ENCODE peak calls at places on chromosomes 12 and 14, in four cellular contexts. One of them, this sample, is unnamed.

GRCh38 chr12:23504043-23504442 is 445.4 kb downstream of the SOX5 start:
- DNase-seq in AG10803: no peak
- DNase-seq in A549: no peak
- DNase-seq in cardiac fibroblast: no peak
- DNase-seq in this sample: no peak

GRCh38 chr12:70383886-70384285 is 17.8 kb downstream of the KCNMB4 start:
- DNase-seq in AG10803: no peak
- DNase-seq in A549: no peak
- DNase-seq in cardiac fibroblast: no peak
- DNase-seq in this sample: no peak

GRCh38 chr12:127149226-127149964 is 1117.6 kb upstream of the TMEM132C start:
- DNase-seq in AG10803: peak; percentile 96
- DNase-seq in A549: no peak
- DNase-seq in cardiac fibroblast: peak; percentile 36
- DNase-seq in this sample: peak; percentile 87

GRCh38 chr14:50023671-50024490 is 92.5 kb downstream of the VCPKMT start:
- DNase-seq in AG10803: peak; percentile 86
- DNase-seq in A549: peak; percentile 34
- DNase-seq in cardiac fibroblast: peak; percentile 73
- DNase-seq in this sample: peak; percentile 93

GRCh38 chr12:121391619-121392324 is 8.1 kb upstream of the RNF34 start:
- DNase-seq in AG10803: peak; percentile 89
- DNase-seq in A549: no peak
- DNase-seq in cardiac fibroblast: peak; percentile 58
- DNase-seq in this sample: peak; percentile 54

GRCh38 chr12:113259499-113259953 is 38.3 kb downstream of the TPCN1 start:
- DNase-seq in AG10803: peak; percentile 74
- DNase-seq in A549: no peak
- DNase-seq in cardiac fibroblast: peak; percentile 70
- DNase-seq in this sample: peak; percentile 77

GRCh38 chr12:13347241-13348043 is 150.9 kb downstream of the EMP1 start:
- DNase-seq in AG10803: peak; percentile 93
- DNase-seq in A549: peak; percentile 69
- DNase-seq in cardiac fibroblast: peak; percentile 91
- DNase-seq in this sample: peak; percentile 99

GRCh38 chr12:632102-632696 is 31.0 kb downstream of the NINJ2 start:
- DNase-seq in AG10803: peak; percentile 94
- DNase-seq in A549: peak; percentile 98
- DNase-seq in cardiac fibroblast: peak; percentile 92
- DNase-seq in this sample: peak; percentile 76

GRCh38 chr12:100243137-100243536 is 23.7 kb downstream of the DEPDC4 start:
- DNase-seq in AG10803: no peak
- DNase-seq in A549: no peak
- DNase-seq in cardiac fibroblast: no peak
- DNase-seq in this sample: no peak

GRCh38 chr14:34714320-34715107 is at the start of gene CFL2:
- DNase-seq in AG10803: peak; percentile 78
- DNase-seq in A549: peak; percentile 73
- DNase-seq in cardiac fibroblast: peak; percentile 66
- DNase-seq in this sample: peak; percentile 50

GRCh38 chr12:38904932-38905479 is 385 bp downstream of the CPNE8 start:
- DNase-seq in AG10803: peak; percentile 85
- DNase-seq in A549: peak; percentile 94
- DNase-seq in cardiac fibroblast: peak; percentile 88
- DNase-seq in this sample: peak; percentile 86

GRCh38 chr12:93183940-93184663 is 193.6 kb upstream of the NUDT4 start:
- DNase-seq in AG10803: peak; percentile 71
- DNase-seq in A549: no peak
- DNase-seq in cardiac fibroblast: peak; percentile 62
- DNase-seq in this sample: peak; percentile 45

GRCh38 chr14:79781882-79782281 is 429.4 kb downstream of the DIO2 start:
- DNase-seq in AG10803: no peak
- DNase-seq in A549: no peak
- DNase-seq in cardiac fibroblast: peak; percentile 29
- DNase-seq in this sample: peak; percentile 26

GRCh38 chr12:5561057-5561456 is 129.1 kb downstream of the NTF3 start:
- DNase-seq in AG10803: no peak
- DNase-seq in A549: peak; percentile 17
- DNase-seq in cardiac fibroblast: no peak
- DNase-seq in this sample: no peak

GRCh38 chr12:110543252-110543959 is 39.7 kb downstream of the PPTC7 start:
- DNase-seq in AG10803: no peak
- DNase-seq in A549: no peak
- DNase-seq in cardiac fibroblast: peak; percentile 94
- DNase-seq in this sample: peak; percentile 98

GRCh38 chr12:1859643-1860042 is 39.3 kb downstream of the LRTM2 start:
- DNase-seq in AG10803: no peak
- DNase-seq in A549: peak; percentile 16
- DNase-seq in cardiac fibroblast: peak; percentile 10
- DNase-seq in this sample: peak; percentile 14

GRCh38 chr12:21774358-21775129 is at the start of gene KCNJ8:
- DNase-seq in AG10803: peak; percentile 22
- DNase-seq in A549: peak; percentile 30
- DNase-seq in cardiac fibroblast: peak; percentile 52
- DNase-seq in this sample: peak; percentile 71

GRCh38 chr12:116183741-116184141 is 93.8 kb downstream of the MED13L start:
- DNase-seq in AG10803: no peak
- DNase-seq in A549: no peak
- DNase-seq in cardiac fibroblast: peak; percentile 45
- DNase-seq in this sample: no peak

GRCh38 chr12:124852329-124852831 is 11.3 kb downstream of the SCARB1 start:
- DNase-seq in AG10803: peak; percentile 66
- DNase-seq in A549: no peak
- DNase-seq in cardiac fibroblast: peak; percentile 45
- DNase-seq in this sample: no peak

GRCh38 chr12:111363578-111363977 is 5.3 kb downstream of the PHETA1 start:
- DNase-seq in AG10803: peak; percentile 73
- DNase-seq in A549: peak; percentile 39
- DNase-seq in cardiac fibroblast: peak; percentile 78
- DNase-seq in this sample: no peak

GRCh38 chr14:48937796-48938195 is 648.4 kb downstream of the RPS29 start:
- DNase-seq in AG10803: peak; percentile 6
- DNase-seq in A549: no peak
- DNase-seq in cardiac fibroblast: peak; percentile 0
- DNase-seq in this sample: peak; percentile 36

GRCh38 chr14:73437206-73437605 is 21.1 kb downstream of the NUMB start:
- DNase-seq in AG10803: no peak
- DNase-seq in A549: no peak
- DNase-seq in cardiac fibroblast: no peak
- DNase-seq in this sample: no peak

GRCh38 chr12:29103539-29103974 is 45.5 kb upstream of the FAR2 start:
- DNase-seq in AG10803: no peak
- DNase-seq in A549: no peak
- DNase-seq in cardiac fibroblast: no peak
- DNase-seq in this sample: no peak

GRCh38 chr12:76422878-76423438 is 74.7 kb upstream of the BBS10 start:
- DNase-seq in AG10803: no peak
- DNase-seq in A549: no peak
- DNase-seq in cardiac fibroblast: peak; percentile 27
- DNase-seq in this sample: peak; percentile 39

GRCh38 chr12:11615481-11615880 is 34.0 kb upstream of the ETV6 start:
- DNase-seq in AG10803: no peak
- DNase-seq in A549: no peak
- DNase-seq in cardiac fibroblast: no peak
- DNase-seq in this sample: no peak

GRCh38 chr14:54756656-54757392 is 145.8 kb downstream of the GCH1 start:
- DNase-seq in AG10803: peak; percentile 33
- DNase-seq in A549: no peak
- DNase-seq in cardiac fibroblast: no peak
- DNase-seq in this sample: no peak

GRCh38 chr12:53755451-53756290 is 3.9 kb upstream of the CISTR start:
- DNase-seq in AG10803: no peak
- DNase-seq in A549: peak; percentile 31
- DNase-seq in cardiac fibroblast: no peak
- DNase-seq in this sample: no peak
- TF ChIP-seq CTCF in AG10803: no peak
- TF ChIP-seq CTCF in A549: no peak
- TF ChIP-seq CTCF in cardiac fibroblast: no peak
- TF ChIP-seq CTCF in this sample: no peak

GRCh38 chr12:51592034-51592705 is 1.1 kb downstream of the SCN8A start:
- DNase-seq in AG10803: peak; percentile 91
- DNase-seq in A549: no peak
- DNase-seq in cardiac fibroblast: peak; percentile 33
- DNase-seq in this sample: peak; percentile 70
- H3K4me3 ChIP-seq in AG10803: peak overlapping the region; percentile 86
- H3K4me3 ChIP-seq in A549: peak overlapping the region; percentile 70
- H3K4me3 ChIP-seq in cardiac fibroblast: no peak overlapping the region
- H3K4me3 ChIP-seq in this sample: peak overlapping the region; percentile 68

GRCh38 chr12:130871286-130872178 is at the start of gene RAN:
- DNase-seq in AG10803: peak; percentile 94
- DNase-seq in A549: peak; percentile 97
- DNase-seq in cardiac fibroblast: peak; percentile 93
- DNase-seq in this sample: peak; percentile 91
- TF ChIP-seq CTCF in AG10803: no peak
- TF ChIP-seq CTCF in A549: no peak
- TF ChIP-seq CTCF in cardiac fibroblast: no peak
- TF ChIP-seq CTCF in this sample: no peak

GRCh38 chr12:85036241-85036707 is at the start of the genes LRRIQ1 and TSPAN19:
- DNase-seq in AG10803: peak; percentile 75
- DNase-seq in A549: peak; percentile 92
- DNase-seq in cardiac fibroblast: peak; percentile 93
- DNase-seq in this sample: peak; percentile 82

GRCh38 chr12:85041395-85041794 is 5.2 kb downstream of the LRRIQ1 start:
- DNase-seq in AG10803: no peak
- DNase-seq in A549: no peak
- DNase-seq in cardiac fibroblast: no peak
- DNase-seq in this sample: no peak

DNA sequence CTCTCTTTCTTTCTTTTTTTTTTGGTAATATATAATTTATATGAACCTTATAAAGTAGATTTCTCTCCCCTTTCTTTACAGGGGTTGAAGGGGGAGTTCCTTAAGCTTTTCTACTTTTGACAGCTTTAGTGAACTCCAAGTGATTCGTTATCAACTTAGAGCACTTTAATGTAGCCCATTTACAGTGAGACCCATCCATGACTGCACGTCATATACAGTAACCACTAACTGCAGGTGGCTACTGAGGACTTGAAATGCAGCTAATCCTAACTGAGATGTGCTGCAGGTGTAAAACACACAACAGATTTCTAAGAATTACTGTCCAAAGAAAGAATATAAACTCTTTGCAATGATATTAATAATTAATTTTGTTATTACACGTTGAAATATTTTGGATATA is 585 bp downstream of the LRRIQ1 start:
- DNase-seq in AG10803: no peak
- DNase-seq in A549: no peak
- DNase-seq in cardiac fibroblast: no peak
- DNase-seq in this sample: no peak
- H3K4me3 ChIP-seq in AG10803: peak overlapping the region; percentile 70
- H3K4me3 ChIP-seq in A549: peak overlapping the region; percentile 50
- H3K4me3 ChIP-seq in cardiac fibroblast: peak overlapping the region; percentile 57
- H3K4me3 ChIP-seq in this sample: peak overlapping the region; percentile 67

GRCh38 chr12:53074290-53074998 is 4.7 kb downstream of the SPRYD3 start:
- DNase-seq in AG10803: no peak
- DNase-seq in A549: no peak
- DNase-seq in cardiac fibroblast: no peak
- DNase-seq in this sample: no peak

GRCh38 chr12:53069621-53070410 is 9.4 kb downstream of the SPRYD3 start:
- DNase-seq in AG10803: no peak
- DNase-seq in A549: no peak
- DNase-seq in cardiac fibroblast: no peak
- DNase-seq in this sample: no peak

GRCh38 chr12:53070901-53071492 is 8.2 kb downstream of the SPRYD3 start:
- DNase-seq in AG10803: peak; percentile 47
- DNase-seq in A549: no peak
- DNase-seq in cardiac fibroblast: no peak
- DNase-seq in this sample: no peak

GRCh38 chr12:53073881-53074280 is 5.3 kb downstream of the SPRYD3 start:
- DNase-seq in AG10803: no peak
- DNase-seq in A549: no peak
- DNase-seq in cardiac fibroblast: no peak
- DNase-seq in this sample: peak; percentile 31

DNA sequence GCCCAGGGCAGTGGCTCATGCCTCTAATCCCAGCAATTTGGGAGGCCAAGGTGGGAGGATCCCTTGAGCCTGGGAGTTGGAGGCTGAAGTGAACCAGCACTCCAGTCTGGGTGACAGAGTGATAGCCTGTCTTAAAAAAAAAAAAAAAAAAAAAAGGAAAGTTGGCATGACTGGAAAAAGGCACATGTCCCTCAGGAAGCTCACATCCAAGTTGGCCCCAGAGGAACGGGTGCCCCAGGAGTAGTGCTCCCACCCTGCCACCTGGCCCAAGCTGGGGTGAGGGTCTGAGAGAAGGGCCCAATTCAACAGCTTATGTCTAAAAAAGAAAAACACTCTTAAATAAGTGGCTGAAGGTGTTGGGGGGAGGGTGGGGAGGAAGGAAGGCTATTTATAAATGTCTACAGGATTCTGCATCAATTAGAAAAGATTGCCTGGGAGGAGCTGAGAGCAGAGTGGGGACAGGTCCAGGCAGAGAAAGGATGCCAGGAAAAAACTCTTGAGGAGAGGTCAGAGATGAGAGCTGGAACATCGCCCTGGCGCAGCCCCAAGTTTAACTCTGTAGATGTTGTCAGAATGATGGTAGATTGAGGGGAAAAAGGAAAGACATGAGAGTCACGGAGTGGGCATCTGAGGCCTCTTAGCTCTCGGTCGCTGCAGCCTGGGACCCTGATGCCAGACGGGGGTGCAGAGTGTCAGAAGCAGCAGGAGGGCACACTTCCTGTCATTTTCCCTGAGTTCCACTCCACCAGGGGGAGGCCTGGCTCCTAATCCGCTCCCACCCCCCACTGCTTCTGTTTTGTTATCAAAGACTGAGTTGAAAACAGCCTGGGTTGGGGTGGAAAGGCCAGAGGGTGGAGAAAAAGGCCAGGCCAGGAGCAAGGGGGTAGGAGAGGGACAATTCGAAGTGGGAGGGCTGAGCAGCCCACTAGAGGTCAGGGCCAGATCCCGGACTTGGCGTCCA is 7.3 kb downstream of the SPRYD3 start:
- DNase-seq in AG10803: peak; percentile 58
- DNase-seq in A549: no peak
- DNase-seq in cardiac fibroblast: peak; percentile 35
- DNase-seq in this sample: peak; percentile 76
- TF ChIP-seq CTCF in AG10803: peak; percentile 32
- TF ChIP-seq CTCF in A549: no peak
- TF ChIP-seq CTCF in cardiac fibroblast: peak; percentile 14
- TF ChIP-seq CTCF in this sample: peak; percentile 38

GRCh38 chr12:52239767-52240166 is 6.7 kb downstream of the KRT7 start:
- DNase-seq in AG10803: no peak
- DNase-seq in A549: peak; percentile 26
- DNase-seq in cardiac fibroblast: no peak
- DNase-seq in this sample: no peak

GRCh38 chr12:52238206-52238840 is 5.3 kb downstream of the KRT7 start:
- DNase-seq in AG10803: no peak
- DNase-seq in A549: peak; percentile 48
- DNase-seq in cardiac fibroblast: no peak
- DNase-seq in this sample: peak; percentile 18

GRCh38 chr12:52236386-52237050 is 3.5 kb downstream of the KRT7 start:
- DNase-seq in AG10803: no peak
- DNase-seq in A549: peak; percentile 17
- DNase-seq in cardiac fibroblast: no peak
- DNase-seq in this sample: no peak

GRCh38 chr12:52241205-52241842 is 8.3 kb downstream of the KRT7 start:
- DNase-seq in AG10803: no peak
- DNase-seq in A549: peak; percentile 63
- DNase-seq in cardiac fibroblast: no peak
- DNase-seq in this sample: no peak

GRCh38 chr12:52238916-52239649 is 6.0 kb downstream of the KRT7 start:
- DNase-seq in AG10803: no peak
- DNase-seq in A549: peak; percentile 53
- DNase-seq in cardiac fibroblast: no peak
- DNase-seq in this sample: no peak
- H3K4me3 ChIP-seq in AG10803: no peak overlapping the region
- H3K4me3 ChIP-seq in A549: peak overlapping the region; percentile 93
- H3K4me3 ChIP-seq in cardiac fibroblast: no peak overlapping the region
- H3K4me3 ChIP-seq in this sample: no peak overlapping the region